ENCODE peak calls at places on chromosomes 12 and 14, in eight cellular contexts. One of them, this sample, is unnamed.

GRCh38 chr12:43847427-43847826 is 11.5 kb downstream of the TMEM117 start:
- DNase-seq in Kasumi-1: no peak
- DNase-seq in stimulated activated CD4-positive, alpha-beta T cell treated with anti-CD3 and anti-CD28 coated beads, Interleukin-15, amount 100 ng/mL, for 1 hour: no peak
- DNase-seq in AG09319: no peak
- DNase-seq in prostate gland: no peak
- DNase-seq in T-cell: no peak
- DNase-seq in fibroblast of the aortic adventitia: peak
- DNase-seq in activated CD8-positive, alpha-beta T cell treated with anti-CD3 and anti-CD28 coated beads, Interleukin-2, amount 10 ng/mL, durations not matched to agents 7 days and 5 days: no peak
- DNase-seq in this sample: peak

GRCh38 chr14:80942158-80942738 is 710 bp upstream of the CEP128 start:
- DNase-seq in Kasumi-1: peak
- DNase-seq in AG09319: no peak
- DNase-seq in prostate gland: no peak
- DNase-seq in stimulated activated CD4-positive, alpha-beta T cell treated with anti-CD3 and anti-CD28 coated beads, Interleukin-15, amount 100 ng/mL, for 1 hour: no peak
- DNase-seq in fibroblast of the aortic adventitia: no peak
- DNase-seq in activated CD8-positive, alpha-beta T cell treated with anti-CD3 and anti-CD28 coated beads, Interleukin-2, amount 10 ng/mL, durations not matched to agents 7 days and 5 days: no peak
- DNase-seq in T-cell: no peak
- DNase-seq in this sample: no peak

GRCh38 chr14:65993996-65994395 is 492.2 kb upstream of the CCDC196 start:
- DNase-seq in stimulated activated CD4-positive, alpha-beta T cell treated with anti-CD3 and anti-CD28 coated beads, Interleukin-15, amount 100 ng/mL, for 1 hour: no peak
- DNase-seq in AG09319: no peak
- DNase-seq in fibroblast of the aortic adventitia: no peak
- DNase-seq in Kasumi-1: no peak
- DNase-seq in activated CD8-positive, alpha-beta T cell treated with anti-CD3 and anti-CD28 coated beads, Interleukin-2, amount 10 ng/mL, durations not matched to agents 7 days and 5 days: no peak
- DNase-seq in T-cell: no peak
- DNase-seq in prostate gland: no peak
- DNase-seq in this sample: no peak

GRCh38 chr12:85076688-85077430 is 40.7 kb downstream of the LRRIQ1 start:
- DNase-seq in fibroblast of the aortic adventitia: peak
- DNase-seq in activated CD8-positive, alpha-beta T cell treated with anti-CD3 and anti-CD28 coated beads, Interleukin-2, amount 10 ng/mL, durations not matched to agents 7 days and 5 days: no peak
- DNase-seq in AG09319: peak
- DNase-seq in prostate gland: peak
- DNase-seq in Kasumi-1: peak
- DNase-seq in T-cell: no peak
- DNase-seq in stimulated activated CD4-positive, alpha-beta T cell treated with anti-CD3 and anti-CD28 coated beads, Interleukin-15, amount 100 ng/mL, for 1 hour: no peak
- DNase-seq in this sample: peak

GRCh38 chr12:12365931-12366431 is 9.1 kb downstream of the BORCS5 start:
- DNase-seq in T-cell: no peak
- DNase-seq in AG09319: no peak
- DNase-seq in stimulated activated CD4-positive, alpha-beta T cell treated with anti-CD3 and anti-CD28 coated beads, Interleukin-15, amount 100 ng/mL, for 1 hour: no peak
- DNase-seq in Kasumi-1: no peak
- DNase-seq in fibroblast of the aortic adventitia: peak
- DNase-seq in prostate gland: no peak
- DNase-seq in activated CD8-positive, alpha-beta T cell treated with anti-CD3 and anti-CD28 coated beads, Interleukin-2, amount 10 ng/mL, durations not matched to agents 7 days and 5 days: peak
- DNase-seq in this sample: no peak

GRCh38 chr14:33237102-33237501 is 298.4 kb downstream of the NPAS3 start:
- DNase-seq in T-cell: no peak
- DNase-seq in stimulated activated CD4-positive, alpha-beta T cell treated with anti-CD3 and anti-CD28 coated beads, Interleukin-15, amount 100 ng/mL, for 1 hour: no peak
- DNase-seq in prostate gland: no peak
- DNase-seq in Kasumi-1: no peak
- DNase-seq in fibroblast of the aortic adventitia: no peak
- DNase-seq in AG09319: no peak
- DNase-seq in activated CD8-positive, alpha-beta T cell treated with anti-CD3 and anti-CD28 coated beads, Interleukin-2, amount 10 ng/mL, durations not matched to agents 7 days and 5 days: no peak
- DNase-seq in this sample: no peak

GRCh38 chr12:117881517-117881916 is 87.3 kb downstream of the KSR2 start:
- DNase-seq in Kasumi-1: no peak
- DNase-seq in fibroblast of the aortic adventitia: no peak
- DNase-seq in AG09319: no peak
- DNase-seq in stimulated activated CD4-positive, alpha-beta T cell treated with anti-CD3 and anti-CD28 coated beads, Interleukin-15, amount 100 ng/mL, for 1 hour: no peak
- DNase-seq in T-cell: no peak
- DNase-seq in prostate gland: no peak
- DNase-seq in activated CD8-positive, alpha-beta T cell treated with anti-CD3 and anti-CD28 coated beads, Interleukin-2, amount 10 ng/mL, durations not matched to agents 7 days and 5 days: no peak
- DNase-seq in this sample: no peak

GRCh38 chr14:74211945-74212580 is 27.2 kb upstream of the VSX2 start:
- DNase-seq in fibroblast of the aortic adventitia: no peak
- DNase-seq in Kasumi-1: no peak
- DNase-seq in prostate gland: no peak
- DNase-seq in AG09319: no peak
- DNase-seq in stimulated activated CD4-positive, alpha-beta T cell treated with anti-CD3 and anti-CD28 coated beads, Interleukin-15, amount 100 ng/mL, for 1 hour: no peak
- DNase-seq in activated CD8-positive, alpha-beta T cell treated with anti-CD3 and anti-CD28 coated beads, Interleukin-2, amount 10 ng/mL, durations not matched to agents 7 days and 5 days: no peak
- DNase-seq in T-cell: no peak
- DNase-seq in this sample: peak

GRCh38 chr12:28209782-28210181 is 19.5 kb downstream of the CCDC91 start:
- DNase-seq in Kasumi-1: peak
- DNase-seq in prostate gland: no peak
- DNase-seq in activated CD8-positive, alpha-beta T cell treated with anti-CD3 and anti-CD28 coated beads, Interleukin-2, amount 10 ng/mL, durations not matched to agents 7 days and 5 days: no peak
- DNase-seq in T-cell: no peak
- DNase-seq in stimulated activated CD4-positive, alpha-beta T cell treated with anti-CD3 and anti-CD28 coated beads, Interleukin-15, amount 100 ng/mL, for 1 hour: no peak
- DNase-seq in fibroblast of the aortic adventitia: no peak
- DNase-seq in AG09319: no peak
- DNase-seq in this sample: no peak

GRCh38 chr12:19130224-19131019 is 889 bp downstream of the PLEKHA5 start:
- DNase-seq in AG09319: no peak
- DNase-seq in prostate gland: peak
- DNase-seq in stimulated activated CD4-positive, alpha-beta T cell treated with anti-CD3 and anti-CD28 coated beads, Interleukin-15, amount 100 ng/mL, for 1 hour: no peak
- DNase-seq in fibroblast of the aortic adventitia: peak
- DNase-seq in Kasumi-1: peak
- DNase-seq in activated CD8-positive, alpha-beta T cell treated with anti-CD3 and anti-CD28 coated beads, Interleukin-2, amount 10 ng/mL, durations not matched to agents 7 days and 5 days: peak
- DNase-seq in T-cell: no peak
- DNase-seq in this sample: peak

GRCh38 chr12:32390572-32391219 is 8.7 kb upstream of the FGD4 start:
- DNase-seq in stimulated activated CD4-positive, alpha-beta T cell treated with anti-CD3 and anti-CD28 coated beads, Interleukin-15, amount 100 ng/mL, for 1 hour: no peak
- DNase-seq in AG09319: no peak
- DNase-seq in Kasumi-1: no peak
- DNase-seq in prostate gland: no peak
- DNase-seq in T-cell: no peak
- DNase-seq in activated CD8-positive, alpha-beta T cell treated with anti-CD3 and anti-CD28 coated beads, Interleukin-2, amount 10 ng/mL, durations not matched to agents 7 days and 5 days: peak
- DNase-seq in fibroblast of the aortic adventitia: peak
- DNase-seq in this sample: no peak

GRCh38 chr12:105676694-105677093 is 346.2 kb downstream of the C12orf75 start:
- DNase-seq in stimulated activated CD4-positive, alpha-beta T cell treated with anti-CD3 and anti-CD28 coated beads, Interleukin-15, amount 100 ng/mL, for 1 hour: no peak
- DNase-seq in AG09319: no peak
- DNase-seq in activated CD8-positive, alpha-beta T cell treated with anti-CD3 and anti-CD28 coated beads, Interleukin-2, amount 10 ng/mL, durations not matched to agents 7 days and 5 days: no peak
- DNase-seq in Kasumi-1: no peak
- DNase-seq in prostate gland: peak
- DNase-seq in T-cell: no peak
- DNase-seq in fibroblast of the aortic adventitia: no peak
- DNase-seq in this sample: no peak

GRCh38 chr14:99261916-99262787 is 9.8 kb downstream of the BCL11B start:
- DNase-seq in fibroblast of the aortic adventitia: no peak
- DNase-seq in AG09319: no peak
- DNase-seq in prostate gland: no peak
- DNase-seq in T-cell: peak
- DNase-seq in Kasumi-1: no peak
- DNase-seq in activated CD8-positive, alpha-beta T cell treated with anti-CD3 and anti-CD28 coated beads, Interleukin-2, amount 10 ng/mL, durations not matched to agents 7 days and 5 days: peak
- DNase-seq in stimulated activated CD4-positive, alpha-beta T cell treated with anti-CD3 and anti-CD28 coated beads, Interleukin-15, amount 100 ng/mL, for 1 hour: no peak
- DNase-seq in this sample: no peak

GRCh38 chr12:62522984-62523383 is 56.4 kb downstream of the MON2 start:
- DNase-seq in Kasumi-1: peak
- DNase-seq in stimulated activated CD4-positive, alpha-beta T cell treated with anti-CD3 and anti-CD28 coated beads, Interleukin-15, amount 100 ng/mL, for 1 hour: no peak
- DNase-seq in T-cell: no peak
- DNase-seq in activated CD8-positive, alpha-beta T cell treated with anti-CD3 and anti-CD28 coated beads, Interleukin-2, amount 10 ng/mL, durations not matched to agents 7 days and 5 days: no peak
- DNase-seq in fibroblast of the aortic adventitia: peak
- DNase-seq in prostate gland: no peak
- DNase-seq in AG09319: no peak
- DNase-seq in this sample: no peak

GRCh38 chr14:88547386-88547780 is 7.4 kb downstream of the PTPN21 start:
- DNase-seq in activated CD8-positive, alpha-beta T cell treated with anti-CD3 and anti-CD28 coated beads, Interleukin-2, amount 10 ng/mL, durations not matched to agents 7 days and 5 days: no peak
- DNase-seq in T-cell: no peak
- DNase-seq in stimulated activated CD4-positive, alpha-beta T cell treated with anti-CD3 and anti-CD28 coated beads, Interleukin-15, amount 100 ng/mL, for 1 hour: no peak
- DNase-seq in prostate gland: no peak
- DNase-seq in AG09319: no peak
- DNase-seq in Kasumi-1: no peak
- DNase-seq in fibroblast of the aortic adventitia: no peak
- DNase-seq in this sample: no peak

GRCh38 chr12:108214046-108214445 is 85.0 kb downstream of the WSCD2 start:
- DNase-seq in Kasumi-1: no peak
- DNase-seq in stimulated activated CD4-positive, alpha-beta T cell treated with anti-CD3 and anti-CD28 coated beads, Interleukin-15, amount 100 ng/mL, for 1 hour: no peak
- DNase-seq in fibroblast of the aortic adventitia: no peak
- DNase-seq in T-cell: no peak
- DNase-seq in AG09319: no peak
- DNase-seq in activated CD8-positive, alpha-beta T cell treated with anti-CD3 and anti-CD28 coated beads, Interleukin-2, amount 10 ng/mL, durations not matched to agents 7 days and 5 days: no peak
- DNase-seq in prostate gland: no peak
- DNase-seq in this sample: no peak

GRCh38 chr14:50230601-50231474 is 540 bp downstream of the SOS2 start:
- DNase-seq in Kasumi-1: peak
- DNase-seq in stimulated activated CD4-positive, alpha-beta T cell treated with anti-CD3 and anti-CD28 coated beads, Interleukin-15, amount 100 ng/mL, for 1 hour: no peak
- DNase-seq in fibroblast of the aortic adventitia: peak
- DNase-seq in AG09319: peak
- DNase-seq in T-cell: peak
- DNase-seq in prostate gland: peak
- DNase-seq in activated CD8-positive, alpha-beta T cell treated with anti-CD3 and anti-CD28 coated beads, Interleukin-2, amount 10 ng/mL, durations not matched to agents 7 days and 5 days: peak
- DNase-seq in this sample: peak

GRCh38 chr14:99879401-99880295 is 86.4 kb downstream of the EML1 start:
- DNase-seq in T-cell: no peak
- DNase-seq in prostate gland: no peak
- DNase-seq in fibroblast of the aortic adventitia: peak
- DNase-seq in AG09319: peak
- DNase-seq in Kasumi-1: no peak
- DNase-seq in stimulated activated CD4-positive, alpha-beta T cell treated with anti-CD3 and anti-CD28 coated beads, Interleukin-15, amount 100 ng/mL, for 1 hour: no peak
- DNase-seq in activated CD8-positive, alpha-beta T cell treated with anti-CD3 and anti-CD28 coated beads, Interleukin-2, amount 10 ng/mL, durations not matched to agents 7 days and 5 days: no peak
- DNase-seq in this sample: peak

GRCh38 chr12:66538970-66539369 is 139.9 kb downstream of the GRIP1 start:
- DNase-seq in Kasumi-1: no peak
- DNase-seq in AG09319: no peak
- DNase-seq in prostate gland: no peak
- DNase-seq in fibroblast of the aortic adventitia: no peak
- DNase-seq in activated CD8-positive, alpha-beta T cell treated with anti-CD3 and anti-CD28 coated beads, Interleukin-2, amount 10 ng/mL, durations not matched to agents 7 days and 5 days: no peak
- DNase-seq in stimulated activated CD4-positive, alpha-beta T cell treated with anti-CD3 and anti-CD28 coated beads, Interleukin-15, amount 100 ng/mL, for 1 hour: no peak
- DNase-seq in T-cell: no peak
- DNase-seq in this sample: no peak

This sample was measured in AG20443.